ENCODE peak calls at places on chromosomes 4 and X, in eight cellular contexts. O is OCI-LY7; I is AG20443; R is iris pigment epithelial cell; K is NCI-H2171 treated with DMSO at 0.1 percent for 48 hours; S is neural progenitor cell; Z is stimulated activated CD4-positive, alpha-beta T cell treated with anti-CD3 and anti-CD28 coated beads, Interleukin-15, amount 100 ng/mL, for 1 hour; C is activated T-helper 1 cell treated with anti-CD3 and anti-CD28 coated beads, Interleukin-12 subunit alpha, Interleukin-12 subunit beta, Interleukin-2, Interleukin-4 antibody, amounts not matched to agents 30 ng/mL and 10 ng/mL and 1 ng/mL, durations not matched to agents 14 hours and 24 hours and 36 hours. Y is an unnamed sample.

GRCh38 chr4:173211838-173212237 is 43.2 kb downstream of the GALNT7 start:
- DNase-seq in S (no peak), O (no peak), I (peak), K (no peak), C (no peak), Z (no peak), R (peak), Y (no peak)

GRCh38 chr4:151443777-151444176 is 34.8 kb downstream of the FHIP1A start:
- DNase-seq in C (no peak), I (no peak), O (no peak), Z (no peak), S (no peak), R (no peak), K (no peak), Y (no peak)

GRCh38 chrX:154374361-154375155 is at the start of gene FLNA:
- DNase-seq in Z (no peak), O (no peak), C (no peak), R (no peak), I (no peak), S (peak), K (no peak), Y (peak)

GRCh38 chrX:32871636-32872035 is 339.7 kb downstream of the DMD start:
- DNase-seq in I (no peak), R (peak), O (no peak), S (no peak), K (no peak), Z (no peak), C (no peak), Y (no peak)

GRCh38 chrX:118536687-118537461 is 41.3 kb downstream of the DOCK11 start:
- DNase-seq in R (peak), K (no peak), Z (peak), S (peak), C (peak), I (peak), O (peak), Y (peak)

GRCh38 chrX:111868726-111869638 is 7.0 kb upstream of the TRPC5OS start:
- DNase-seq in K (peak), O (peak), R (peak), C (no peak), Z (no peak), I (no peak), S (peak), Y (no peak)

GRCh38 chr4:169439244-169439643 is 168.5 kb upstream of the SH3RF1 start:
- DNase-seq in K (no peak), R (peak), C (no peak), I (peak), Z (no peak), O (no peak), S (peak), Y (no peak)

GRCh38 chr4:41183021-41183553 is 31.3 kb downstream of the APBB2 start:
- DNase-seq in O (no peak), K (no peak), R (no peak), I (no peak), S (no peak), C (no peak), Z (no peak), Y (no peak)

GRCh38 chrX:57156397-57157049 is 19.3 kb upstream of the SPIN2A start:
- DNase-seq in R (peak), Z (no peak), I (peak), C (no peak), S (peak), K (peak), O (peak), Y (no peak)

GRCh38 chrX:152878976-152879755 is 18.7 kb upstream of the ZNF185 start:
- DNase-seq in Z (no peak), K (no peak), C (no peak), R (no peak), O (no peak), I (no peak), S (no peak), Y (no peak)

GRCh38 chr4:175542787-175543186 is 269.3 kb downstream of the GPM6A start:
- DNase-seq in I (no peak), C (no peak), O (no peak), R (peak), Z (no peak), S (no peak), K (no peak), Y (no peak)